ENCODE peak calls at places on chromosomes 2 and 18, in ten cellular contexts. One of them, this sample, is unnamed.

GRCh38 chr2:422676-423435 is 135.0 kb upstream of the ALKAL2 start:
- DNase-seq in GM20000: no peak
- DNase-seq in A549: no peak
- DNase-seq in activated CD8-positive, alpha-beta T cell treated with anti-CD3 and anti-CD28 coated beads for 36 hours: no peak
- DNase-seq in CD8-positive, alpha-beta T cell: no peak
- DNase-seq in dorsolateral prefrontal cortex: no peak
- DNase-seq in neural crest cell: no peak
- DNase-seq in bronchial epithelial cell: no peak
- DNase-seq in neural progenitor cell: no peak
- DNase-seq in GM10248: no peak
- DNase-seq in this sample: no peak

GRCh38 chr2:111178730-111179405 is 58.2 kb downstream of the BCL2L11 start:
- DNase-seq in GM20000: no peak
- DNase-seq in A549: peak
- DNase-seq in activated CD8-positive, alpha-beta T cell treated with anti-CD3 and anti-CD28 coated beads for 36 hours: no peak
- DNase-seq in CD8-positive, alpha-beta T cell: no peak
- DNase-seq in dorsolateral prefrontal cortex: no peak
- DNase-seq in neural crest cell: no peak
- DNase-seq in bronchial epithelial cell: no peak
- DNase-seq in neural progenitor cell: no peak
- DNase-seq in GM10248: no peak
- DNase-seq in this sample: peak

GRCh38 chr2:38907743-38908562 is 18.3 kb downstream of the ARHGEF33 start:
- DNase-seq in GM20000: peak
- DNase-seq in A549: no peak
- DNase-seq in activated CD8-positive, alpha-beta T cell treated with anti-CD3 and anti-CD28 coated beads for 36 hours: peak
- DNase-seq in CD8-positive, alpha-beta T cell: no peak
- DNase-seq in dorsolateral prefrontal cortex: no peak
- DNase-seq in neural crest cell: no peak
- DNase-seq in bronchial epithelial cell: peak
- DNase-seq in neural progenitor cell: no peak
- DNase-seq in GM10248: peak
- DNase-seq in this sample: no peak

GRCh38 chr2:116061023-116061422 is 1618.6 kb downstream of the DPP10 start:
- DNase-seq in GM20000: no peak
- DNase-seq in A549: no peak
- DNase-seq in activated CD8-positive, alpha-beta T cell treated with anti-CD3 and anti-CD28 coated beads for 36 hours: no peak
- DNase-seq in CD8-positive, alpha-beta T cell: no peak
- DNase-seq in dorsolateral prefrontal cortex: no peak
- DNase-seq in neural crest cell: no peak
- DNase-seq in bronchial epithelial cell: no peak
- DNase-seq in neural progenitor cell: no peak
- DNase-seq in GM10248: no peak
- DNase-seq in this sample: no peak

GRCh38 chr2:219701847-219702634 is 74.6 kb downstream of the SLC4A3 start:
- DNase-seq in GM20000: no peak
- DNase-seq in A549: no peak
- DNase-seq in activated CD8-positive, alpha-beta T cell treated with anti-CD3 and anti-CD28 coated beads for 36 hours: no peak
- DNase-seq in CD8-positive, alpha-beta T cell: no peak
- DNase-seq in dorsolateral prefrontal cortex: no peak
- DNase-seq in neural crest cell: no peak
- DNase-seq in bronchial epithelial cell: no peak
- DNase-seq in neural progenitor cell: peak
- DNase-seq in GM10248: no peak
- DNase-seq in this sample: peak

GRCh38 chr18:31630549-31630948 is 38.9 kb downstream of the TTR start:
- DNase-seq in GM20000: no peak
- DNase-seq in A549: no peak
- DNase-seq in activated CD8-positive, alpha-beta T cell treated with anti-CD3 and anti-CD28 coated beads for 36 hours: no peak
- DNase-seq in CD8-positive, alpha-beta T cell: no peak
- DNase-seq in dorsolateral prefrontal cortex: no peak
- DNase-seq in neural crest cell: no peak
- DNase-seq in bronchial epithelial cell: no peak
- DNase-seq in neural progenitor cell: no peak
- DNase-seq in GM10248: no peak
- DNase-seq in this sample: no peak

GRCh38 chr2:43319541-43319940 is 93.1 kb upstream of the ZFP36L2 start:
- DNase-seq in GM20000: no peak
- DNase-seq in A549: no peak
- DNase-seq in activated CD8-positive, alpha-beta T cell treated with anti-CD3 and anti-CD28 coated beads for 36 hours: no peak
- DNase-seq in CD8-positive, alpha-beta T cell: no peak
- DNase-seq in dorsolateral prefrontal cortex: no peak
- DNase-seq in neural crest cell: no peak
- DNase-seq in bronchial epithelial cell: no peak
- DNase-seq in neural progenitor cell: no peak
- DNase-seq in GM10248: no peak
- DNase-seq in this sample: no peak

GRCh38 chr2:147499785-147500184 is 345.0 kb upstream of the ACVR2A start:
- DNase-seq in GM20000: no peak
- DNase-seq in A549: no peak
- DNase-seq in activated CD8-positive, alpha-beta T cell treated with anti-CD3 and anti-CD28 coated beads for 36 hours: no peak
- DNase-seq in CD8-positive, alpha-beta T cell: no peak
- DNase-seq in dorsolateral prefrontal cortex: no peak
- DNase-seq in neural crest cell: no peak
- DNase-seq in bronchial epithelial cell: peak
- DNase-seq in neural progenitor cell: no peak
- DNase-seq in GM10248: no peak
- DNase-seq in this sample: no peak

GRCh38 chr2:101752708-101753107 is 55.2 kb downstream of the MAP4K4 start:
- DNase-seq in GM20000: no peak
- DNase-seq in A549: no peak
- DNase-seq in activated CD8-positive, alpha-beta T cell treated with anti-CD3 and anti-CD28 coated beads for 36 hours: no peak
- DNase-seq in CD8-positive, alpha-beta T cell: no peak
- DNase-seq in dorsolateral prefrontal cortex: no peak
- DNase-seq in neural crest cell: no peak
- DNase-seq in bronchial epithelial cell: no peak
- DNase-seq in neural progenitor cell: no peak
- DNase-seq in GM10248: no peak
- DNase-seq in this sample: no peak

GRCh38 chr2:114800371-114800770 is 357.9 kb downstream of the DPP10 start:
- DNase-seq in GM20000: no peak
- DNase-seq in A549: no peak
- DNase-seq in activated CD8-positive, alpha-beta T cell treated with anti-CD3 and anti-CD28 coated beads for 36 hours: no peak
- DNase-seq in CD8-positive, alpha-beta T cell: no peak
- DNase-seq in dorsolateral prefrontal cortex: no peak
- DNase-seq in neural crest cell: no peak
- DNase-seq in bronchial epithelial cell: no peak
- DNase-seq in neural progenitor cell: no peak
- DNase-seq in GM10248: no peak
- DNase-seq in this sample: no peak

GRCh38 chr2:3302751-3303582 is 74.7 kb downstream of the EIPR1 start:
- DNase-seq in GM20000: no peak
- DNase-seq in A549: no peak
- DNase-seq in activated CD8-positive, alpha-beta T cell treated with anti-CD3 and anti-CD28 coated beads for 36 hours: no peak
- DNase-seq in CD8-positive, alpha-beta T cell: no peak
- DNase-seq in dorsolateral prefrontal cortex: peak
- DNase-seq in neural crest cell: peak
- DNase-seq in bronchial epithelial cell: no peak
- DNase-seq in neural progenitor cell: peak
- DNase-seq in GM10248: no peak
- DNase-seq in this sample: no peak

GRCh38 chr18:4074647-4075046 is 380.5 kb downstream of the DLGAP1 start:
- DNase-seq in GM20000: no peak
- DNase-seq in A549: no peak
- DNase-seq in activated CD8-positive, alpha-beta T cell treated with anti-CD3 and anti-CD28 coated beads for 36 hours: no peak
- DNase-seq in CD8-positive, alpha-beta T cell: no peak
- DNase-seq in dorsolateral prefrontal cortex: no peak
- DNase-seq in neural crest cell: no peak
- DNase-seq in bronchial epithelial cell: peak
- DNase-seq in neural progenitor cell: no peak
- DNase-seq in GM10248: no peak
- DNase-seq in this sample: no peak

GRCh38 chr2:134338180-134338579 is 84.3 kb downstream of the MGAT5 start:
- DNase-seq in GM20000: no peak
- DNase-seq in A549: no peak
- DNase-seq in activated CD8-positive, alpha-beta T cell treated with anti-CD3 and anti-CD28 coated beads for 36 hours: no peak
- DNase-seq in CD8-positive, alpha-beta T cell: no peak
- DNase-seq in dorsolateral prefrontal cortex: no peak
- DNase-seq in neural crest cell: no peak
- DNase-seq in bronchial epithelial cell: no peak
- DNase-seq in neural progenitor cell: no peak
- DNase-seq in GM10248: no peak
- DNase-seq in this sample: no peak

GRCh38 chr2:98727758-98728718 is 2.9 kb downstream of the MGAT4A start:
- DNase-seq in GM20000: no peak
- DNase-seq in A549: no peak
- DNase-seq in activated CD8-positive, alpha-beta T cell treated with anti-CD3 and anti-CD28 coated beads for 36 hours: no peak
- DNase-seq in CD8-positive, alpha-beta T cell: no peak
- DNase-seq in dorsolateral prefrontal cortex: no peak
- DNase-seq in neural crest cell: no peak
- DNase-seq in bronchial epithelial cell: no peak
- DNase-seq in neural progenitor cell: no peak
- DNase-seq in GM10248: no peak
- DNase-seq in this sample: no peak
- TF ChIP-seq CTCF in GM20000: no peak
- TF ChIP-seq CTCF in A549: no peak
- TF ChIP-seq CTCF in activated CD8-positive, alpha-beta T cell treated with anti-CD3 and anti-CD28 coated beads for 36 hours: no peak
- TF ChIP-seq CTCF in CD8-positive, alpha-beta T cell: no peak
- TF ChIP-seq CTCF in dorsolateral prefrontal cortex: no peak
- TF ChIP-seq CTCF in neural crest cell: no peak
- TF ChIP-seq CTCF in bronchial epithelial cell: no peak
- TF ChIP-seq CTCF in neural progenitor cell: no peak
- TF ChIP-seq CTCF in GM10248: no peak
- TF ChIP-seq CTCF in this sample: no peak

DNA sequence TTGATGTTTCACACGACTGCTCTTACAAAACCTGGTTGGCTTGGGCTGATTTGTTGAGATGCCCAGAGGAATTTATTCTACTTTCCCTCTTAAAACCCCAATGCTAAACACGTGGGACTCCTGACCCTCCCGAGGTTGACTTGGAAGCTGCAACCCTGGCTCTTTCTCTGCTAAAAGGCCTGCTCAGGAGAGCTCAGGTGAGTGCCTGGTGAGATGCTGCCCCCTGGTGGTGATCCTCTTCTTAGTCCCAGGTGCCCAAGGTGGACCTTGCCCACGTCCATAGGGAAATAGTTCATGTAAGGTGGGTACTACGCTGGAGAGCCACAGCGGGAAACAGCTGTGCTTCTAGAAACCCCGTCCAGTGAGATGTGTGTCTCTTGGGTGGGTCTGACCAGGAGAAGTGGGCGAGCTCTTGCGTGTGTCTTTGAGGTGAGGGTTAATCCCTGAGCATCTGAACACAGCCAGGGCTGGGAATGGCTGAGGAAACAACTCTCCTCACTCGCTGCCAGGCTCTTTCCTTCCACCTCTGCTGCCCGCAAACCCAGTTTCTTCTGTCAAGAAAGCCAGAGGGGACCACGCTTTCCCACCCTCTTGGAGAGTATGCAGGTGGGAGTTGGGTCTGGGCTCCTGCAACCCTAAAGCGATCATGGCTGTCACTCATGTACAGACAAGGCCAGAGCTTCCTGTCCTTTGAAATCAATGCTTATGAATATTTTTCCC is 25.5 kb upstream of the PXDN start:
- DNase-seq in GM20000: peak
- DNase-seq in A549: peak
- DNase-seq in activated CD8-positive, alpha-beta T cell treated with anti-CD3 and anti-CD28 coated beads for 36 hours: peak
- DNase-seq in CD8-positive, alpha-beta T cell: peak
- DNase-seq in dorsolateral prefrontal cortex: peak
- DNase-seq in neural crest cell: peak
- DNase-seq in bronchial epithelial cell: peak
- DNase-seq in neural progenitor cell: peak
- DNase-seq in GM10248: peak
- DNase-seq in this sample: peak
- TF ChIP-seq CTCF in GM20000: peak
- TF ChIP-seq CTCF in A549: peak
- TF ChIP-seq CTCF in activated CD8-positive, alpha-beta T cell treated with anti-CD3 and anti-CD28 coated beads for 36 hours: peak
- TF ChIP-seq CTCF in CD8-positive, alpha-beta T cell: peak
- TF ChIP-seq CTCF in dorsolateral prefrontal cortex: peak
- TF ChIP-seq CTCF in neural crest cell: peak
- TF ChIP-seq CTCF in bronchial epithelial cell: peak
- TF ChIP-seq CTCF in neural progenitor cell: peak
- TF ChIP-seq CTCF in GM10248: peak
- TF ChIP-seq CTCF in this sample: peak

DNA sequence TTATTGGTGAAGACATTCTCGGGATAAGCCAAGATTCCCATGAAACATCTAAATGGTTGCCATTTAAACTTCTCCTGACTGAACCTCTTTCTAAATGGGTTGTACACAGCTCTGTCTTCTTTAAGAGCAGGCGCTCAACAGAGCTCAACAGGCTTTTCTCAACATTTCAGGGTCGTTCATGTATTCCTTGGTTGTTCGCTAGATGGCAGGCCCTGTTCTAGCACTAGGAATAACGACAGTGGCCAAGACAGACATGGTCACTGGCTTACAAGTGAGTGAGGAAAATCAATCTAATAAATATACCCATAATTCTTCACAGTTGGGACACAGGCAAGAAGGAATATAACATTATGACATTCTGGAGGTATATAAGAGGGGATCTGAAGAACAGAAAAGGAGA is 154.5 kb downstream of the SMAD2 start:
- DNase-seq in GM20000: no peak
- DNase-seq in A549: no peak
- DNase-seq in activated CD8-positive, alpha-beta T cell treated with anti-CD3 and anti-CD28 coated beads for 36 hours: no peak
- DNase-seq in CD8-positive, alpha-beta T cell: no peak
- DNase-seq in dorsolateral prefrontal cortex: no peak
- DNase-seq in neural crest cell: no peak
- DNase-seq in bronchial epithelial cell: peak
- DNase-seq in neural progenitor cell: no peak
- DNase-seq in GM10248: no peak
- DNase-seq in this sample: no peak
- TF ChIP-seq CTCF in GM20000: no peak
- TF ChIP-seq CTCF in A549: no peak
- TF ChIP-seq CTCF in activated CD8-positive, alpha-beta T cell treated with anti-CD3 and anti-CD28 coated beads for 36 hours: no peak
- TF ChIP-seq CTCF in CD8-positive, alpha-beta T cell: no peak
- TF ChIP-seq CTCF in dorsolateral prefrontal cortex: peak
- TF ChIP-seq CTCF in neural crest cell: no peak
- TF ChIP-seq CTCF in bronchial epithelial cell: no peak
- TF ChIP-seq CTCF in neural progenitor cell: peak
- TF ChIP-seq CTCF in GM10248: no peak
- TF ChIP-seq CTCF in this sample: peak

GRCh38 chr2:88815243-88816096 is 124.0 kb downstream of the RPIA start:
- DNase-seq in GM20000: no peak
- DNase-seq in A549: no peak
- DNase-seq in activated CD8-positive, alpha-beta T cell treated with anti-CD3 and anti-CD28 coated beads for 36 hours: no peak
- DNase-seq in CD8-positive, alpha-beta T cell: no peak
- DNase-seq in dorsolateral prefrontal cortex: no peak
- DNase-seq in neural crest cell: no peak
- DNase-seq in bronchial epithelial cell: no peak
- DNase-seq in neural progenitor cell: no peak
- DNase-seq in GM10248: no peak
- DNase-seq in this sample: no peak

GRCh38 chr2:88811681-88812080 is 120.2 kb downstream of the RPIA start:
- DNase-seq in GM20000: no peak
- DNase-seq in A549: no peak
- DNase-seq in activated CD8-positive, alpha-beta T cell treated with anti-CD3 and anti-CD28 coated beads for 36 hours: no peak
- DNase-seq in CD8-positive, alpha-beta T cell: no peak
- DNase-seq in dorsolateral prefrontal cortex: no peak
- DNase-seq in neural crest cell: no peak
- DNase-seq in bronchial epithelial cell: no peak
- DNase-seq in neural progenitor cell: no peak
- DNase-seq in GM10248: no peak
- DNase-seq in this sample: no peak

GRCh38 chr2:88811238-88811637 is 119.8 kb downstream of the RPIA start:
- DNase-seq in GM20000: no peak
- DNase-seq in A549: no peak
- DNase-seq in activated CD8-positive, alpha-beta T cell treated with anti-CD3 and anti-CD28 coated beads for 36 hours: no peak
- DNase-seq in CD8-positive, alpha-beta T cell: no peak
- DNase-seq in dorsolateral prefrontal cortex: no peak
- DNase-seq in neural crest cell: no peak
- DNase-seq in bronchial epithelial cell: no peak
- DNase-seq in neural progenitor cell: no peak
- DNase-seq in GM10248: no peak
- DNase-seq in this sample: no peak

GRCh38 chr2:88810488-88810887 is 119.0 kb downstream of the RPIA start:
- DNase-seq in GM20000: no peak
- DNase-seq in A549: no peak
- DNase-seq in activated CD8-positive, alpha-beta T cell treated with anti-CD3 and anti-CD28 coated beads for 36 hours: no peak
- DNase-seq in CD8-positive, alpha-beta T cell: no peak
- DNase-seq in dorsolateral prefrontal cortex: no peak
- DNase-seq in neural crest cell: no peak
- DNase-seq in bronchial epithelial cell: no peak
- DNase-seq in neural progenitor cell: no peak
- DNase-seq in GM10248: no peak
- DNase-seq in this sample: no peak

GRCh38 chr2:88813612-88814011 is 122.1 kb downstream of the RPIA start:
- DNase-seq in GM20000: no peak
- DNase-seq in A549: no peak
- DNase-seq in activated CD8-positive, alpha-beta T cell treated with anti-CD3 and anti-CD28 coated beads for 36 hours: no peak
- DNase-seq in CD8-positive, alpha-beta T cell: no peak
- DNase-seq in dorsolateral prefrontal cortex: no peak
- DNase-seq in neural crest cell: no peak
- DNase-seq in bronchial epithelial cell: no peak
- DNase-seq in neural progenitor cell: no peak
- DNase-seq in GM10248: no peak
- DNase-seq in this sample: no peak
- TF ChIP-seq CTCF in GM20000: no peak
- TF ChIP-seq CTCF in A549: no peak
- TF ChIP-seq CTCF in activated CD8-positive, alpha-beta T cell treated with anti-CD3 and anti-CD28 coated beads for 36 hours: no peak
- TF ChIP-seq CTCF in CD8-positive, alpha-beta T cell: no peak
- TF ChIP-seq CTCF in dorsolateral prefrontal cortex: no peak
- TF ChIP-seq CTCF in neural crest cell: no peak
- TF ChIP-seq CTCF in bronchial epithelial cell: peak
- TF ChIP-seq CTCF in neural progenitor cell: no peak
- TF ChIP-seq CTCF in GM10248: no peak
- TF ChIP-seq CTCF in this sample: no peak

This sample was measured in astrocyte of the spinal cord.